ENCODE peak calls at places on chromosomes 1 and 21, in four cellular contexts. One of them, this sample, is unnamed.

GRCh38 chr1:20375563-20375962 is 84.9 kb downstream of the VWA5B1 start:
- DNase-seq in fibroblast of lung: peak
- DNase-seq in pancreas: no peak
- DNase-seq in heart left ventricle: no peak
- DNase-seq in this sample: no peak

GRCh38 chr1:87508247-87508646 is 179.6 kb downstream of the LMO4 start:
- DNase-seq in fibroblast of lung: peak
- DNase-seq in pancreas: no peak
- DNase-seq in heart left ventricle: no peak
- DNase-seq in this sample: no peak

GRCh38 chr1:179314928-179315327 is 21.3 kb downstream of the SOAT1 start:
- DNase-seq in fibroblast of lung: peak
- DNase-seq in pancreas: no peak
- DNase-seq in heart left ventricle: no peak
- DNase-seq in this sample: no peak

GRCh38 chr1:90839323-90839722 is 122.2 kb upstream of the BARHL2 start:
- DNase-seq in fibroblast of lung: no peak
- DNase-seq in pancreas: no peak
- DNase-seq in heart left ventricle: no peak
- DNase-seq in this sample: no peak

GRCh38 chr1:5745776-5746610 is 246.2 kb downstream of the NPHP4 start:
- DNase-seq in fibroblast of lung: peak
- DNase-seq in pancreas: peak
- DNase-seq in heart left ventricle: peak
- DNase-seq in this sample: peak

GRCh38 chr1:8422439-8423133 is 104.7 kb downstream of the SLC45A1 start:
- DNase-seq in fibroblast of lung: no peak
- DNase-seq in pancreas: peak
- DNase-seq in heart left ventricle: peak
- DNase-seq in this sample: peak

GRCh38 chr21:42302794-42303193 is 12.4 kb downstream of the TFF3 start:
- DNase-seq in fibroblast of lung: no peak
- DNase-seq in pancreas: no peak
- DNase-seq in heart left ventricle: no peak
- DNase-seq in this sample: no peak

GRCh38 chr1:64062529-64062928 is 140.9 kb upstream of the UBE2U start:
- DNase-seq in fibroblast of lung: no peak
- DNase-seq in pancreas: no peak
- DNase-seq in heart left ventricle: no peak
- DNase-seq in this sample: no peak

GRCh38 chr1:78919150-78919549 is 87.4 kb downstream of the ADGRL4 start:
- DNase-seq in fibroblast of lung: no peak
- DNase-seq in pancreas: no peak
- DNase-seq in heart left ventricle: no peak
- DNase-seq in this sample: no peak

GRCh38 chr1:22212400-22213233 is 69.7 kb upstream of the WNT4 start:
- DNase-seq in fibroblast of lung: no peak
- DNase-seq in pancreas: no peak
- DNase-seq in heart left ventricle: no peak
- DNase-seq in this sample: no peak

GRCh38 chr1:174160109-174160473 is 771 bp downstream of the RABGAP1L start:
- DNase-seq in fibroblast of lung: peak
- DNase-seq in pancreas: peak
- DNase-seq in heart left ventricle: peak
- DNase-seq in this sample: peak

GRCh38 chr1:41483960-41484844 is at the start of gene EDN2:
- DNase-seq in fibroblast of lung: no peak
- DNase-seq in pancreas: peak
- DNase-seq in heart left ventricle: peak
- DNase-seq in this sample: no peak

GRCh38 chr1:247411583-247412295 is 4.2 kb upstream of the NLRP3 start:
- DNase-seq in fibroblast of lung: no peak
- DNase-seq in pancreas: no peak
- DNase-seq in heart left ventricle: no peak
- DNase-seq in this sample: no peak

GRCh38 chr21:42012763-42013329 is 2.7 kb upstream of the ZBTB21 start:
- DNase-seq in fibroblast of lung: no peak
- DNase-seq in pancreas: no peak
- DNase-seq in heart left ventricle: peak
- DNase-seq in this sample: no peak

DNA sequence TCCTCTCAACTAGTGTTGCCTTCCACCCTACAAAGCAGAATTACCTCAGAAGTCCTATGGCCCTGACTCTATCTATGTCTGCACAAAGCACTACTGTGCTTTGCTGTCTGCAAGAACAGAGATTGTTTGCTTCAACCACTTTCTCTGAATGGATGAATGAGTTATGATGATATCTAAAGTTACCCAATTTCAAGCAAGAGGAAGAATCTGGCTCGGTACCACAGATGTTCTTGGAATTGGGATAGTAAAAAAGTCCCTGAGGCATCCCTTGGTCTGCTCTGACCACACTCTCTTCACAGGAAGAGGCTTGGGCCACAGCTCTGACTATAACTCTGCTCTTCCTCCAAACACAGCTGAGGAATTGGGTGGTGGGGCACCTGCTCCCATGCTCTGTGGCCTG is 31.2 kb downstream of the MTARC1 start:
- DNase-seq in fibroblast of lung: peak
- DNase-seq in pancreas: no peak
- DNase-seq in heart left ventricle: no peak
- DNase-seq in this sample: no peak
- H3K27ac ChIP-seq in fibroblast of lung: no peak
- H3K27ac ChIP-seq in pancreas: no peak
- H3K27ac ChIP-seq in heart left ventricle: no peak
- H3K27ac ChIP-seq in this sample: no peak

DNA sequence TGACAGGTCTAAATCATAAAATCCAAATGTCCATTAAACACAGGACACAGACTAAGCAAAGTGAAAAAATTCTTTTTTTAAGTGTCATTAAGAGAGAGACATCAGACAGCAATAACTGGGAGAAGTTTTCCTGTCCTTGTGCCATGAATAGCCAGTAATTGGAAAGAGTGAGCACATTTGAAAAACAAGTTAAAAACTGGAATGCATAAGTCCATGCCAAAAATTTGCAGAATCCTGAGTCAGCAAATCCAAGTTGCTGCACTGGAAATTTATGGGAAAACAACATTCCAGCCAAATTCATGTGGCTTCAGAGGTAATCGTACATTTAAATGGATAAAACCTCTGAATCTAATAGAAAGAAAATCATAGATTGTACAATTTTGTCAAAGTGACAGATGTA is 291.4 kb downstream of the LRRC40 start:
- DNase-seq in fibroblast of lung: peak
- DNase-seq in pancreas: no peak
- DNase-seq in heart left ventricle: no peak
- DNase-seq in this sample: peak
- TF ChIP-seq CTCF in fibroblast of lung: no peak
- TF ChIP-seq CTCF in pancreas: no peak
- TF ChIP-seq CTCF in heart left ventricle: no peak
- TF ChIP-seq CTCF in this sample: no peak

DNA sequence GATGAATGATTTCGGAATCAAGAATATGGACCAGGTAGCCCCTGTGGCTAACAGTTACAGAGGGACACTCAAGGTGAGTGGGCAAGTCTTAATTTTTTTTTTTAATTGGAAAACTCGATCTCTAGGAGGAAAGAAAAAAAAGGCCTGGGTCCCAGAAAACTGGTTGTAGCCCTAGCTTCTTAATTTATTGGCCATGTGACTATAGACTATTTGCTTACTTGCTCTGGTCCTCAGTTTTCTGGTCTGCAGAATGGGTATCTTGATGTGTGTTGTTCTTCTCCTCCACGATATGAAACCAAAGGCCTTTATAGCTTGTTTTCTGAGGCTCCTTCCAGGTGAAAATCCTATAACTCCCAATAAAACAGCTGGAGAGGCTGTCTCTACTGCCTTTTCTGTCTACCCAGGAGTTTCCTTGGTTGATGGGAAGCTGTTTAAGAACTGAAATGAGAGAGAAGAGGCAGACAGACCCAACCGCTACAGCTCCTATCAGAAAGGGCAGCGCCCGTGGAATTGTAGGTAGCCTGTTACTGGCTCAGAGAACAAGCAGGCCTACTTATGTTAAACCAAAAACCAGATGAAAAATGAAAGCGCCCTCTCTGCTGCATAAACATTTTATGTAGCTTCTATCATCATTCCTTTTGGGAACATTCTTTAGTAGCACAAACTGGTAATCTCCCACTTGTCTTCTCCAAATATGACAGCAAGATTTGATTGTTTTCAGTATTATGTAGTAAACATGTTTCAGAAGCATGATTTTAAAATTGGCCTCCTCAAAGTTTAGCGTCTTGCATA is 4.5 kb downstream of the ETS2 start:
- DNase-seq in fibroblast of lung: no peak
- DNase-seq in pancreas: no peak
- DNase-seq in heart left ventricle: no peak
- DNase-seq in this sample: no peak
- H3K27ac ChIP-seq in fibroblast of lung: peak
- H3K27ac ChIP-seq in pancreas: no peak
- H3K27ac ChIP-seq in heart left ventricle: peak
- H3K27ac ChIP-seq in this sample: peak

DNA sequence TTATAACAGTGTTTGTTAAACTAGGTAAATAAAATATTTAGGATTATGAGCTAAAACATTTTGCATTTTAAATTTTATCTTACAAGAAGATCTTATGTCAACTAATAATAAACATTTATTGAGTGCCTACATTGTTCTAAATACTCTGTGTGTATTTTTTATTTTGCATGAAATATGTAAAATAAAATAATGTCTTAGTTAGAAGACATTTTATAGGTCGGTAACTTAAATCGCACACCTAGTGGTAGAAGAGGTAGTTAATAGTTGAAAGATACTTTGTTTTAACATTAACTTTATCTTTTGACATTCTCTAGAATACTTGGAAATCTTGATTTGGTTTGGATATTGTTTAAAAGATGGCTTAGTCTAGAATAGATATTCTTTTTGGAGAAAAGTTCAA is 60.5 kb downstream of the RPS6KC1 start:
- DNase-seq in fibroblast of lung: no peak
- DNase-seq in pancreas: no peak
- DNase-seq in heart left ventricle: no peak
- DNase-seq in this sample: no peak
- TF ChIP-seq CTCF in fibroblast of lung: no peak
- TF ChIP-seq CTCF in pancreas: no peak
- TF ChIP-seq CTCF in heart left ventricle: no peak
- TF ChIP-seq CTCF in this sample: no peak

This sample was measured in brain microvascular endothelial cell.